ENCODE peak calls at places on chromosomes 16 and 17, in seven cellular contexts. One of them, this sample, is unnamed.

GRCh38 chr17:48791128-48792032 is 25.6 kb downstream of the TTLL6 start:
- DNase-seq in EL: peak; percentile 88
- DNase-seq in pancreas: peak; percentile 64
- DNase-seq in RKO: peak; percentile 89
- DNase-seq in RWPE1: peak; percentile 68
- DNase-seq in Kasumi-1: peak; percentile 68
- DNase-seq in cardiac fibroblast: peak; percentile 89
- DNase-seq in this sample: peak; percentile 79

GRCh38 chr17:82267575-82268379 is 5.7 kb downstream of the CSNK1D start:
- DNase-seq in EL: peak; percentile 98
- DNase-seq in RWPE1: peak; percentile 81
- DNase-seq in cardiac fibroblast: peak; percentile 94
- DNase-seq in RKO: peak; percentile 96
- DNase-seq in pancreas: peak; percentile 98
- DNase-seq in Kasumi-1: peak; percentile 93
- DNase-seq in this sample: peak; percentile 82

GRCh38 chr17:7782237-7782636 is 51.8 kb upstream of the KDM6B start:
- DNase-seq in cardiac fibroblast: peak; percentile 67
- DNase-seq in Kasumi-1: no peak
- DNase-seq in RWPE1: no peak
- DNase-seq in EL: peak; percentile 37
- DNase-seq in pancreas: no peak
- DNase-seq in RKO: peak; percentile 5
- DNase-seq in this sample: peak; percentile 16

GRCh38 chr17:44363613-44364159 is at the start of gene FAM171A2:
- DNase-seq in pancreas: peak; percentile 32
- DNase-seq in RWPE1: peak; percentile 56
- DNase-seq in cardiac fibroblast: peak; percentile 64
- DNase-seq in RKO: peak; percentile 65
- DNase-seq in Kasumi-1: peak; percentile 35
- DNase-seq in EL: peak; percentile 58
- DNase-seq in this sample: peak; percentile 56

GRCh38 chr17:70369296-70369855 is 200.0 kb downstream of the KCNJ2 start:
- DNase-seq in EL: peak; percentile 12
- DNase-seq in RWPE1: no peak
- DNase-seq in Kasumi-1: no peak
- DNase-seq in pancreas: no peak
- DNase-seq in cardiac fibroblast: peak; percentile 0
- DNase-seq in RKO: no peak
- DNase-seq in this sample: no peak

GRCh38 chr17:44318077-44318892 is 6.3 kb downstream of the SLC25A39 start:
- DNase-seq in RKO: no peak
- DNase-seq in Kasumi-1: no peak
- DNase-seq in RWPE1: no peak
- DNase-seq in EL: no peak
- DNase-seq in cardiac fibroblast: no peak
- DNase-seq in pancreas: no peak
- DNase-seq in this sample: no peak

GRCh38 chr17:2002767-2003329 is 22.3 kb downstream of the RTN4RL1 start:
- DNase-seq in RWPE1: no peak
- DNase-seq in RKO: no peak
- DNase-seq in EL: no peak
- DNase-seq in pancreas: peak; percentile 36
- DNase-seq in cardiac fibroblast: no peak
- DNase-seq in Kasumi-1: no peak
- DNase-seq in this sample: no peak

GRCh38 chr17:74442670-74443515 is 11.0 kb downstream of the GPRC5C start:
- DNase-seq in Kasumi-1: peak; percentile 90
- DNase-seq in EL: no peak
- DNase-seq in RKO: no peak
- DNase-seq in pancreas: peak; percentile 93
- DNase-seq in RWPE1: peak; percentile 73
- DNase-seq in cardiac fibroblast: peak; percentile 86
- DNase-seq in this sample: no peak

GRCh38 chr16:63982156-63982555 is 1139.7 kb downstream of the CDH11 start:
- DNase-seq in EL: no peak
- DNase-seq in RWPE1: no peak
- DNase-seq in pancreas: no peak
- DNase-seq in RKO: no peak
- DNase-seq in cardiac fibroblast: no peak
- DNase-seq in Kasumi-1: no peak
- DNase-seq in this sample: no peak